ENCODE peak calls at places on chromosomes 1 and 21, in seven cellular contexts. T, D, F, O, X, W and A are unnamed samples.

GRCh38 chr1:150514260-150514659 is 1.3 kb upstream of the FALEC start:
- DNase-seq in F (no peak), W (no peak), T (no peak), X (no peak), D (no peak), O (no peak), A (no peak)

GRCh38 chr1:236163460-236164153 is 21.3 kb downstream of the GPR137B start:
- DNase-seq in T (peak), D (no peak), X (no peak), O (no peak), W (no peak), F (no peak), A (no peak)

GRCh38 chr1:69455718-69456117 is 112.0 kb upstream of the LRRC7 start:
- DNase-seq in T (no peak), W (no peak), O (no peak), D (no peak), F (no peak), X (no peak), A (no peak)

GRCh38 chr1:18531503-18531845 is 50.7 kb downstream of the KLHDC7A start:
- DNase-seq in F (no peak), T (no peak), W (no peak), X (peak), D (no peak), O (no peak), A (no peak)

GRCh38 chr1:213070399-213070798 is 19.4 kb downstream of the RPS6KC1 start:
- DNase-seq in T (no peak), W (no peak), F (peak), X (no peak), D (no peak), O (peak), A (no peak)

GRCh38 chr1:30446100-30446499 is 277.3 kb downstream of the MATN1 start:
- DNase-seq in W (no peak), X (peak), O (no peak), D (no peak), T (no peak), F (no peak), A (no peak)

GRCh38 chr1:181482001-181482430 is 1.3 kb upstream of the CACNA1E start:
- DNase-seq in F (no peak), X (peak), T (no peak), O (no peak), D (no peak), W (no peak), A (no peak)

GRCh38 chr1:20578721-20579380 is 10.0 kb upstream of the CDA start:
- DNase-seq in O (no peak), T (no peak), W (no peak), X (no peak), F (peak), D (no peak), A (no peak)

GRCh38 chr1:99266731-99267130 is 2.4 kb downstream of the PLPPR4 start:
- DNase-seq in D (no peak), X (no peak), W (no peak), F (peak), T (no peak), O (peak), A (no peak)

GRCh38 chr1:88330201-88330600 is 353.9 kb upstream of the PKN2 start:
- DNase-seq in W (no peak), X (no peak), O (no peak), F (no peak), T (no peak), D (no peak), A (no peak)

GRCh38 chr1:114510235-114511047 is 562 bp downstream of the TRIM33 start:
- DNase-seq in T (peak), W (no peak), O (peak), D (peak), X (peak), F (peak), A (peak)

GRCh38 chr21:29168874-29169273 is 38.4 kb downstream of the MAP3K7CL start:
- DNase-seq in W (no peak), D (no peak), X (no peak), T (no peak), F (no peak), O (no peak), A (no peak)

GRCh38 chr21:17527240-17527639 is 14.4 kb downstream of the CXADR start:
- DNase-seq in O (peak), F (peak), T (peak), X (no peak), D (no peak), W (no peak), A (no peak)

GRCh38 chr1:16993521-16994038 is 13.2 kb upstream of the MFAP2 start:
- DNase-seq in D (no peak), T (no peak), O (no peak), X (no peak), W (no peak), F (no peak), A (no peak)

GRCh38 chr1:93615201-93616150 is 66.2 kb downstream of the BCAR3 start:
- DNase-seq in T (peak), X (peak), O (peak), D (no peak), W (no peak), F (peak), A (no peak)

GRCh38 chr1:243950166-243950565 is 100.1 kb upstream of the AKT3 start:
- DNase-seq in O (peak), T (peak), D (peak), W (no peak), F (peak), X (no peak), A (no peak)

GRCh38 chr1:42944207-42944928 is 14.3 kb downstream of the SLC2A1 start:
- DNase-seq in D (peak), W (no peak), X (no peak), T (no peak), O (no peak), F (no peak), A (no peak)

GRCh38 chr1:209409786-209410185 is 173.7 kb upstream of the CAMK1G start:
- DNase-seq in O (peak), F (peak), W (no peak), D (peak), T (peak), X (no peak), A (no peak)

GRCh38 chr21:41508415-41509205 is 652 bp upstream of the TMPRSS2 start:
- DNase-seq in F (no peak), X (no peak), T (peak), D (no peak), W (no peak), O (no peak), A (no peak)

GRCh38 chr1:154170547-154171221 is 15.8 kb upstream of the NUP210L start:
- DNase-seq in W (no peak), X (no peak), D (no peak), T (no peak), F (no peak), O (no peak), A (no peak)

GRCh38 chr1:197577580-197577979 is 197.7 kb downstream of the DENND1B start:
- DNase-seq in F (peak), W (no peak), T (no peak), D (no peak), X (no peak), O (no peak), A (no peak)

GRCh38 chr1:156920233-156921052 is at the start of gene LRRC71:
- DNase-seq in D (peak), T (peak), O (peak), X (peak), W (no peak), F (peak), A (peak)

GRCh38 chr1:18662286-18662639 is 31.6 kb downstream of the PAX7 start:
- DNase-seq in X (no peak), T (no peak), O (no peak), D (no peak), W (no peak), F (no peak), A (no peak)

GRCh38 chr1:186155594-186155993 is 219.5 kb downstream of the TPR start:
- DNase-seq in D (peak), O (peak), T (peak), F (peak), W (no peak), X (no peak), A (no peak)

GRCh38 chr1:76782777-76783176 is 84.5 kb upstream of the ST6GALNAC5 start:
- DNase-seq in D (no peak), O (peak), X (no peak), F (peak), T (no peak), W (no peak), A (no peak)

GRCh38 chr1:33255347-33256311 is 663 bp upstream of the ZNF362 start:
- DNase-seq in T (peak), W (peak), D (peak), F (peak), O (peak), X (peak), A (no peak)

GRCh38 chr1:32988665-32989064 is 24.1 kb upstream of the RNF19B start:
- DNase-seq in T (no peak), D (no peak), X (no peak), F (peak), O (peak), W (no peak), A (no peak)

GRCh38 chr1:23957096-23957495 is 2.5 kb upstream of the PNRC2 start:
- DNase-seq in W (no peak), D (peak), X (no peak), T (peak), O (no peak), F (no peak), A (no peak)

GRCh38 chr1:147388969-147389368 is 146.5 kb downstream of the CHD1L start:
- DNase-seq in X (peak), W (no peak), F (no peak), O (no peak), T (no peak), D (no peak), A (no peak)

GRCh38 chr1:198416276-198416675 is 124.2 kb downstream of the ATP6V1G3 start:
- DNase-seq in O (no peak), T (peak), F (peak), D (no peak), W (no peak), X (no peak), A (no peak)

GRCh38 chr21:44323591-44323990 is 15.6 kb downstream of the CFAP410 start:
- DNase-seq in O (no peak), F (no peak), X (no peak), W (no peak), D (no peak), T (no peak), A (no peak)

GRCh38 chr1:25642710-25643109 is 26.1 kb downstream of the MAN1C1 start:
- DNase-seq in O (no peak), F (peak), D (no peak), W (no peak), X (no peak), T (no peak), A (no peak)

GRCh38 chr1:201488817-201489581 is 17.9 kb downstream of the CSRP1 start:
- DNase-seq in W (no peak), T (no peak), F (peak), O (peak), X (no peak), D (no peak), A (no peak)
- H2BK5ac ChIP-seq in W (no peak), T (no peak), F (peak), O (no peak), X (no peak), D (no peak), A (no peak)

GRCh38 chr1:47627471-47628370 is 189.9 kb downstream of the FOXD2 start:
- DNase-seq in W (no peak), O (no peak), F (no peak), X (peak), T (no peak), D (no peak), A (no peak)
- H2BK5ac ChIP-seq in W (no peak), O (no peak), F (no peak), X (no peak), T (no peak), D (no peak), A (no peak)

GRCh38 chr1:22874785-22875184 is 97.9 kb downstream of the LACTBL1 start:
- DNase-seq in F (no peak), X (no peak), D (no peak), O (no peak), W (no peak), T (no peak), A (no peak)
- H2BK5ac ChIP-seq in F (no peak), X (no peak), D (no peak), O (no peak), W (no peak), T (no peak), A (no peak)

GRCh38 chr1:60670313-60670712 is 412.0 kb upstream of the NFIA start:
- DNase-seq in W (no peak), T (no peak), O (no peak), F (no peak), X (no peak), D (no peak), A (no peak)
- H2BK5ac ChIP-seq in W (no peak), T (no peak), O (no peak), F (no peak), X (no peak), D (no peak), A (no peak)